ENCODE peak calls at places on chromosomes 16 and 17, in nine cellular contexts. M is OCI-LY7, O is A549, B is left ventricle myocardium inferior, P is stomach, R is AG04449, C is retinal pigment epithelial cell, E is cardiac muscle cell, L is RWPE2. G is an unnamed sample.

GRCh38 chr17:31413871-31414589 is 22.6 kb downstream of the RAB11FIP4 start:
- DNase-seq in M (no peak), C (no peak), B (no peak), O (no peak), R (peak; percentile 3), L (no peak), P (no peak), E (peak; percentile 78), G (no peak)

GRCh38 chr17:65332375-65332774 is 195.2 kb downstream of the RGS9 start:
- DNase-seq in B (no peak), M (no peak), E (peak; percentile 42), P (no peak), L (no peak), C (no peak), R (peak; percentile 26), O (no peak), G (no peak)

GRCh38 chr16:50246299-50247122 is 19.8 kb upstream of the ADCY7 start:
- DNase-seq in P (no peak), E (no peak), L (no peak), M (no peak), C (no peak), B (no peak), R (no peak), O (no peak), G (no peak)

GRCh38 chr16:26214694-26215093 is 522.9 kb downstream of the HS3ST4 start:
- DNase-seq in O (no peak), E (no peak), C (no peak), P (no peak), B (no peak), R (no peak), M (no peak), L (no peak), G (no peak)

GRCh38 chr16:4947722-4948503 is 10.2 kb upstream of the SEC14L5 start:
- DNase-seq in C (peak; percentile 77), L (no peak), O (no peak), M (no peak), E (peak; percentile 14), R (no peak), P (no peak), B (no peak), G (no peak)

GRCh38 chr16:16059895-16060590 is 110.6 kb downstream of the ABCC1 start:
- DNase-seq in R (no peak), E (no peak), M (no peak), C (no peak), O (no peak), P (peak; percentile 85), L (no peak), B (no peak), G (no peak)

GRCh38 chr16:67537636-67538591 is 9.3 kb downstream of the RIPOR1 start:
- DNase-seq in E (peak; percentile 52), B (peak; percentile 79), O (no peak), C (no peak), M (peak; percentile 46), R (no peak), L (no peak), P (peak; percentile 58), G (no peak)

GRCh38 chr17:48671697-48672171 is 45.6 kb upstream of the HOXB9 start:
- DNase-seq in O (peak; percentile 79), B (peak; percentile 84), R (peak; percentile 14), M (peak; percentile 38), L (peak; percentile 66), P (peak; percentile 86), E (peak; percentile 79), C (peak; percentile 19), G (peak; percentile 45)

GRCh38 chr17:63984651-63985386 is 12.1 kb upstream of the SCN4A start:
- DNase-seq in M (no peak), P (peak; percentile 30), E (peak; percentile 83), O (peak; percentile 41), B (no peak), R (peak; percentile 77), C (no peak), L (no peak), G (peak; percentile 58)

DNA sequence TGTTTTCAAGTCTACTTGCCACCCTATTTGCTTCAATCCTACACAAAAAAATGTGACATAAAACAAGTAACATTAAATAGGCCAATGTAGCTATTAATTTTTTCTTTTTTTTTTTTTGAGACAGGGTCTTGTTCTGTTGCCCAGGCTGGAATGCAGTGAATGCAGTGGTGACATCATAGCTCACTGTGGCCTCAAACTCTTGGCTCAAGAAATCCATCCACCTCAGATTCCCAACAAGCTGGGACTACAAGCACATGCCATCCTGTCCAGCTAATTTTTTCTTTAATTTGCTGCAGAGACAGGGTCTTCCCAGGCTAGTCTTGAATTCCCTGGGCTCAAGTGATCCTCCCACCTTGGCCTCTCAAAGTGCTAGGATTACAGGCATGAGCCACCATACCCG is 29.4 kb downstream of the ANKFY1 start:
- DNase-seq in O (no peak), P (no peak), C (no peak), B (no peak), R (no peak), E (peak; percentile 50), M (no peak), L (no peak), G (no peak)
- H3K4me3 ChIP-seq in O (no peak overlapping the region), P (no peak overlapping the region), C (no peak overlapping the region), B (no peak overlapping the region), R (no peak overlapping the region), E (no peak overlapping the region), M (no peak overlapping the region), L (no peak overlapping the region), G (no peak overlapping the region)

GRCh38 chr16:27972500-27972899 is 91.0 kb downstream of the GSG1L start:
- DNase-seq in R (no peak), L (no peak), P (no peak), M (peak; percentile 66), E (peak; percentile 32), O (peak; percentile 72), C (peak; percentile 10), B (no peak), G (peak; percentile 5)
- TF ChIP-seq CTCF in R (peak; percentile 32), L (peak; percentile 68), P (peak; percentile 30), M (peak; percentile 90), E (peak; percentile 52), O (peak; percentile 68), C (peak; percentile 81), B (peak; percentile 64), G (peak; percentile 63)

GRCh38 chr17:50272246-50272645 is 2.0 kb upstream of the TMEM92 start:
- DNase-seq in R (no peak), P (no peak), B (no peak), C (no peak), E (no peak), M (no peak), L (peak; percentile 45), O (no peak), G (no peak)
- H3K4me3 ChIP-seq in R (peak overlapping the region; percentile 67), P (peak overlapping the region; percentile 64), B (peak overlapping the region; percentile 70), C (no peak overlapping the region), E (no peak overlapping the region), M (no peak overlapping the region), L (no peak overlapping the region), O (peak overlapping the region; percentile 51), G (peak overlapping the region; percentile 48)

DNA sequence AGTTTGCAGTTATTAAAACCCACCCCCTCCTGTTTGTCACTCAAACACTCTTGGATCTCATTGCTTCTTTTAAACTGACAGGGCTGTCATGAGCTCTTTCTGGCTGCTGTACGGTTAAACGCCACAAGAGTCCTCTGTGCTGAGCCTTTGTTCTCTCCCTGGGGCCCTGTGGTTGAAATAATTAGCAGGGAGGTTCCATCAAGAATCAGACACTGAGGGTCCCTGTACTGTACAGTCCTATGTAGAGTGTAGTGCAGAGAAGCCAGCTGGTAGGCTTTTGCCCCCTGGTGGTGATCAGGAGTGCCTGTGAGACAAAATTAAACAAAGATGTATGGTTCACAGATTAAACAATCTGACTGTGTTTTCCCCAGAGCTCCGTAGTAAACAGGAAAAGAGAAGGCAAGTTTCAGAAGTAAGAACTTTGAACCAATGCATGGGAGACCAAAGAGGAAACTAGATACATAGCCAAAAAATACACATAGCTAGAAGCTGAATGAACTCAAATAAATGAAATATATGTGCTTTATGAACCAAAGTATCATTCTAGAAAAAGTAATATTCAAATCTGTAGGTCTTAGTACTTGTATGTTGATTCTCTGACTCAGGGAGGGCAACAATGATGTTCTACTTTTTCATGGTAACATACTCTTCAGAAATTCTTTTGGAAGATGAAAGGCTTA is 1.4 kb upstream of the SSH2 start:
- DNase-seq in O (peak; percentile 85), L (no peak), P (peak; percentile 69), R (no peak), E (peak; percentile 86), M (peak; percentile 99), B (peak; percentile 43), C (peak; percentile 64), G (no peak)
- TF ChIP-seq CTCF in O (peak; percentile 99), L (peak; percentile 96), P (peak; percentile 90), R (peak; percentile 77), E (peak; percentile 91), M (peak; percentile 98), B (peak; percentile 94), C (peak; percentile 95), G (peak; percentile 93)

GRCh38 chr16:75971334-75971733 is 245.0 kb upstream of the CPHXL start:
- DNase-seq in R (no peak), O (no peak), M (no peak), L (no peak), B (no peak), P (no peak), E (no peak), C (no peak), G (no peak)
- H3K4me3 ChIP-seq in R (no peak overlapping the region), O (no peak overlapping the region), M (no peak overlapping the region), L (no peak overlapping the region), B (no peak overlapping the region), P (no peak overlapping the region), E (no peak overlapping the region), C (no peak overlapping the region), G (no peak overlapping the region)